ENCODE peak calls at places on chromosome 10, in seven cellular contexts. U is glutamatergic neuron, E is cortex of kidney, D is type B pancreatic cell, X is HTR-8/SVneo, Y is ecto neural progenitor cell, G is posterior vena cava. S is an unnamed sample.

GRCh38 chr10:108848016-108848415 is 1075.3 kb downstream of the XPNPEP1 start:
- DNase-seq in U (no peak), E (no peak), D (no peak), X (no peak), Y (no peak), G (no peak), S (no peak)

GRCh38 chr10:124987788-124988187 is 45.9 kb downstream of the ZRANB1 start:
- DNase-seq in U (no peak), E (no peak), D (no peak), X (no peak), Y (no peak), G (no peak), S (no peak)

GRCh38 chr10:123649672-123650071 is 16.5 kb upstream of the GPR26 start:
- DNase-seq in U (no peak), E (no peak), D (peak), X (no peak), Y (no peak), G (no peak), S (no peak)

GRCh38 chr10:43372751-43373445 is 1.5 kb downstream of the FXYD4 start:
- DNase-seq in U (no peak), E (no peak), D (no peak), X (no peak), Y (no peak), G (peak), S (no peak)

GRCh38 chr10:15182541-15183207 is 14.2 kb upstream of the NMT2 start:
- DNase-seq in U (no peak), E (no peak), D (no peak), X (no peak), Y (no peak), G (no peak), S (no peak)

GRCh38 chr10:20415684-20416083 is 481.4 kb downstream of the NEBL start:
- DNase-seq in U (no peak), E (no peak), D (no peak), X (no peak), Y (no peak), G (no peak), S (no peak)

GRCh38 chr10:30705086-30705624 is 75.6 kb upstream of the LYZL2 start:
- DNase-seq in U (no peak), E (no peak), D (no peak), X (no peak), Y (no peak), G (no peak), S (no peak)

GRCh38 chr10:71694567-71694968 is 25.0 kb downstream of the C10orf105 start:
- DNase-seq in U (no peak), E (no peak), D (no peak), X (no peak), Y (no peak), G (no peak), S (no peak)

GRCh38 chr10:29714096-29714874 is 79.5 kb upstream of the SVIL start:
- DNase-seq in U (no peak), E (no peak), D (no peak), X (peak), Y (no peak), G (no peak), S (peak)

GRCh38 chr10:21174670-21175495 is 277.8 kb upstream of the NEBL start:
- DNase-seq in U (no peak), E (no peak), D (no peak), X (no peak), Y (peak), G (no peak), S (no peak)